ENCODE peak calls at places on chromosomes 1 and 21, in eight cellular contexts. Z, P, F, W, S, C, V and J are unnamed samples.

GRCh38 chr1:206507395-206508129 is at the start of gene RASSF5:
- DNase-seq in S (peak), P (peak), F (peak), W (peak), C (peak), V (peak), Z (peak), J (peak)

GRCh38 chr1:21317035-21317689 is 26.9 kb upstream of the ECE1 start:
- DNase-seq in S (peak), P (no peak), W (no peak), F (no peak), V (peak), C (no peak), Z (peak), J (peak)

GRCh38 chr1:2194898-2195673 is 514 bp upstream of the FAAP20 start:
- DNase-seq in Z (peak), S (peak), P (peak), W (peak), V (peak), C (peak), F (peak), J (peak)

GRCh38 chr1:219086956-219087469 is 86.7 kb upstream of the LYPLAL1 start:
- DNase-seq in Z (no peak), W (no peak), C (no peak), F (no peak), V (no peak), S (no peak), P (no peak), J (no peak)

GRCh38 chr1:25099343-25099951 is 132.9 kb downstream of the SYF2 start:
- DNase-seq in Z (no peak), F (no peak), S (no peak), C (peak), V (peak), W (peak), P (no peak), J (no peak)

GRCh38 chr1:65260851-65261473 is 48.4 kb upstream of the DNAJC6 start:
- DNase-seq in V (no peak), C (no peak), W (no peak), F (peak), Z (no peak), S (no peak), P (no peak), J (peak)

GRCh38 chr1:206674745-206675175 is 9.9 kb upstream of the MAPKAPK2 start:
- DNase-seq in C (no peak), P (no peak), V (peak), Z (peak), W (peak), F (peak), S (peak), J (peak)

GRCh38 chr21:46116846-46117585 is 19.1 kb downstream of the COL6A2 start:
- DNase-seq in V (peak), S (no peak), W (no peak), P (peak), F (no peak), C (no peak), Z (peak), J (peak)

GRCh38 chr1:77832889-77833288 is 53.4 kb downstream of the MIGA1 start:
- DNase-seq in C (no peak), F (no peak), V (peak), Z (no peak), S (no peak), W (no peak), P (no peak), J (peak)

GRCh38 chr1:26820784-26821269 is 5.7 kb upstream of the ZDHHC18 start:
- DNase-seq in V (no peak), F (no peak), C (no peak), W (peak), S (no peak), P (no peak), Z (no peak), J (no peak)

GRCh38 chr1:185996211-185996610 is 262.0 kb downstream of the HMCN1 start:
- DNase-seq in P (no peak), S (no peak), C (no peak), V (peak), Z (peak), F (no peak), W (no peak), J (peak)

GRCh38 chr21:39968010-39968409 is 100.8 kb downstream of the PCP4 start:
- DNase-seq in F (no peak), C (no peak), V (no peak), Z (no peak), W (no peak), P (peak), S (no peak), J (no peak)

GRCh38 chr1:203448521-203449061 is 27.0 kb upstream of the PRELP start:
- DNase-seq in C (no peak), S (no peak), V (peak), Z (peak), F (no peak), W (no peak), P (peak), J (no peak)

GRCh38 chr1:67144696-67145095 is 9.9 kb upstream of the C1orf141 start:
- DNase-seq in S (no peak), P (no peak), F (no peak), C (no peak), Z (no peak), V (no peak), W (no peak), J (no peak)

GRCh38 chr1:35929730-35930592 is 944 bp upstream of the AGO3 start:
- DNase-seq in C (peak), Z (peak), S (peak), P (peak), V (peak), F (no peak), W (peak), J (peak)

GRCh38 chr1:20051218-20051829 is 18.7 kb upstream of the PLA2G5 start:
- DNase-seq in F (no peak), V (no peak), W (no peak), Z (no peak), S (no peak), C (no peak), P (no peak), J (no peak)

GRCh38 chr1:71921935-71922559 is 360.3 kb downstream of the NEGR1 start:
- DNase-seq in C (no peak), Z (no peak), V (no peak), W (no peak), P (no peak), F (no peak), S (no peak), J (no peak)

GRCh38 chr1:8197493-8198282 is 120.2 kb upstream of the SLC45A1 start:
- DNase-seq in C (no peak), Z (peak), S (peak), F (peak), P (no peak), W (no peak), V (peak), J (peak)

GRCh38 chr1:95041491-95042165 is 31.1 kb downstream of the ALG14 start:
- DNase-seq in F (peak), W (peak), P (no peak), V (peak), S (peak), C (no peak), Z (no peak), J (peak)

GRCh38 chr1:17183388-17184160 is 21.4 kb upstream of the PADI1 start:
- DNase-seq in Z (no peak), S (no peak), C (no peak), F (no peak), W (no peak), V (no peak), P (peak), J (no peak)

GRCh38 chr1:11648732-11649158 is 5.5 kb downstream of the FBXO2 start:
- DNase-seq in W (peak), Z (no peak), S (peak), V (peak), P (peak), F (no peak), C (peak), J (no peak)

GRCh38 chr1:155960081-155960745 is 18.1 kb downstream of the ARHGEF2 start:
- DNase-seq in S (no peak), V (no peak), Z (no peak), C (no peak), W (no peak), F (no peak), P (no peak), J (no peak)

GRCh38 chr21:15706686-15707085 is 23.1 kb upstream of the USP25 start:
- DNase-seq in P (peak), V (no peak), C (no peak), Z (no peak), F (peak), W (peak), S (peak), J (peak)

GRCh38 chr1:232773752-232774151 is 31.5 kb upstream of the MAP10 start:
- DNase-seq in P (no peak), S (no peak), W (no peak), V (no peak), F (no peak), Z (no peak), C (no peak), J (no peak)

GRCh38 chr1:47396671-47397196 is 19.4 kb upstream of the FOXE3 start:
- DNase-seq in F (no peak), S (no peak), P (no peak), Z (no peak), W (no peak), C (no peak), V (no peak), J (no peak)

GRCh38 chr1:31501505-31501904 is 74.8 kb upstream of the TINAGL1 start:
- DNase-seq in F (no peak), V (no peak), C (no peak), W (no peak), P (peak), Z (no peak), S (no peak), J (no peak)

GRCh38 chr1:214445846-214446614 is 105.4 kb downstream of the PTPN14 start:
- DNase-seq in V (no peak), P (no peak), S (no peak), C (no peak), F (no peak), Z (no peak), W (no peak), J (peak)

GRCh38 chr1:104648269-104648691 is 898.6 kb downstream of the AMY1C start:
- DNase-seq in Z (no peak), C (no peak), W (no peak), F (peak), S (no peak), V (no peak), P (no peak), J (peak)

GRCh38 chr1:8873506-8874229 is 4.8 kb downstream of the ENO1 start:
- DNase-seq in W (peak), S (peak), C (no peak), Z (peak), F (peak), V (peak), P (peak), J (peak)

GRCh38 chr1:183989078-183989577 is 48.4 kb downstream of the COLGALT2 start:
- DNase-seq in P (no peak), V (peak), W (no peak), S (no peak), C (no peak), Z (no peak), F (no peak), J (peak)

GRCh38 chr1:223022641-223023473 is 120.2 kb downstream of the TLR5 start:
- DNase-seq in S (no peak), Z (no peak), P (peak), C (no peak), V (no peak), F (no peak), W (no peak), J (no peak)

GRCh38 chr1:118396824-118397530 is 211.9 kb upstream of the SPAG17 start:
- DNase-seq in P (no peak), F (no peak), Z (no peak), S (no peak), W (peak), C (no peak), V (peak), J (no peak)

GRCh38 chr1:115679141-115679611 is 37.4 kb downstream of the VANGL1 start:
- DNase-seq in V (peak), F (no peak), C (no peak), S (no peak), Z (peak), P (no peak), W (peak), J (peak)

GRCh38 chr1:203179328-203180009 is 3.8 kb upstream of the MYBPH start:
- DNase-seq in V (no peak), P (no peak), F (no peak), S (no peak), C (no peak), Z (peak), W (no peak), J (no peak)

GRCh38 chr21:43312751-43313169 is 114.2 kb downstream of the SIK1 start:
- DNase-seq in Z (no peak), C (no peak), V (no peak), P (peak), S (peak), W (peak), F (no peak), J (no peak)

GRCh38 chr1:160797861-160798273 is 1.9 kb downstream of the LY9 start:
- DNase-seq in C (no peak), S (peak), Z (no peak), W (peak), P (no peak), V (no peak), F (no peak), J (no peak)

GRCh38 chr1:160799641-160800040 is 3.7 kb downstream of the LY9 start:
- DNase-seq in S (no peak), F (no peak), P (no peak), C (no peak), W (no peak), Z (no peak), V (no peak), J (no peak)

GRCh38 chr1:160798439-160798838 is 2.5 kb downstream of the LY9 start:
- DNase-seq in Z (no peak), C (no peak), S (no peak), F (no peak), V (no peak), P (no peak), W (no peak), J (no peak)

GRCh38 chr1:160795951-160796383 is at the start of gene LY9:
- DNase-seq in V (peak), W (peak), F (no peak), Z (no peak), P (no peak), C (peak), S (peak), J (no peak)

DNA sequence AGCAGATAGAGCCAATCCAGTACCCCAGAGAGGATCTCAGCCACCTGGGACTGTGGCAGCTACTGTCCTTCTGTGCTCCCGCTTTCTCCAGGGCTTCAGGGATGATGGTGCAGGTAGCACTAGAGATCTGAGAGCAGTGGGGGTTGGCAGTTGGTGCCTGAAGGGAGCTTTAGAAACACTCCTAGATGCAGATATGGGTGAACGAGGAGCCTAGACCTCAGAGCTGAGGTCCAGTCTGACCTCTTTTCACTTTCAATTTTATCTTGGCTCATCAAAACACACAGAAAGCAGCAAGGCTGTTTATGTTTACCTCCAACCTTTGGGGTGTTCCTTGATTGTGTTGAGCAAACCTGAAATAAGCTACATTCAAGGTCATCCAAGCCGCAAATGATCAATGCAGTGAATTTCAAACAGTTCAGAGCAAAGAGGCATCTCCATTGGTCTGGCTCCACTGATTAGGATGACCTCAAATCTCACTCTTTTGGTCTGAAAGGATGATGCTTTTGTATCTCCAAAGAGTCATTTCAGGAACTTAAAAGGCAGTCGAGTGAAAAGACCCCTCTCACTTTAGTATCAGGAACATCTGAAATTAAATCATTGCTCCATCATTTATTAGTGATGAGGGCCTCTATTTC is 1.3 kb downstream of the LY9 start:
- DNase-seq in Z (no peak), V (no peak), F (no peak), S (no peak), C (no peak), P (no peak), W (no peak), J (no peak)
- TF ChIP-seq CTCF in Z (no peak), V (no peak), F (no peak), S (no peak), C (no peak), P (no peak), W (no peak), J (no peak)

DNA sequence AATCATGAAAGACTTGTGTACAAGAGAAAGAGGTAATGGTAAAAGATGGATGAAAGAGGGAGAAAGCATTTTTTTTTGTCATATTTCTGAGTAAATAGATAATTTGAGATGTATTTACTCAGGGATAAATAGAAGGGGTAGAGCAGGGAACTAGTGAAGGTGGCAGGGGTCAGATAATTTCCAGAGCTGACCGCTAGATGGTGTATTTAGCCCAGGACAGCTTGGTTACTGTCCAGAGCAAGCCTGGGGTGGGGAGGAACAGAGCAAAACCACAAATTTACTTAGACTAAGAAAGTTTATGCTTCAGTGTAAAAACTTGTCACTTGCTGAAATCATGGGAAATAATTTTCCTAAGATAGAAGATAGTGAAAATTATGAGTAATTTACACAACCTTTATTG is 91.5 kb downstream of the XCL2 start:
- DNase-seq in V (no peak), P (peak), Z (no peak), F (peak), S (no peak), W (no peak), C (no peak), J (no peak)
- TF ChIP-seq CTCF in V (no peak), P (peak), Z (no peak), F (peak), S (no peak), W (no peak), C (no peak), J (no peak)

GRCh38 chr1:243471026-243471685 is 215.3 kb downstream of the SDCCAG8 start:
- DNase-seq in Z (no peak), F (no peak), V (no peak), C (no peak), S (no peak), P (peak), W (no peak), J (peak)

GRCh38 chr1:243474384-243474851 is 218.6 kb downstream of the SDCCAG8 start:
- DNase-seq in F (no peak), P (peak), W (no peak), Z (no peak), C (no peak), S (no peak), V (no peak), J (no peak)

GRCh38 chr1:243473281-243474210 is 217.7 kb downstream of the SDCCAG8 start:
- DNase-seq in P (peak), F (no peak), W (no peak), C (no peak), V (no peak), Z (no peak), S (no peak), J (no peak)

GRCh38 chr1:243471754-243472725 is 216.2 kb downstream of the SDCCAG8 start:
- DNase-seq in C (no peak), S (no peak), Z (no peak), W (peak), P (peak), F (no peak), V (no peak), J (no peak)

GRCh38 chr1:243470492-243470891 is 214.7 kb downstream of the SDCCAG8 start:
- DNase-seq in P (peak), C (no peak), S (no peak), W (no peak), F (no peak), Z (no peak), V (no peak), J (no peak)
- TF ChIP-seq CTCF in P (peak), C (no peak), S (no peak), W (no peak), F (no peak), Z (no peak), V (no peak), J (no peak)

DNA sequence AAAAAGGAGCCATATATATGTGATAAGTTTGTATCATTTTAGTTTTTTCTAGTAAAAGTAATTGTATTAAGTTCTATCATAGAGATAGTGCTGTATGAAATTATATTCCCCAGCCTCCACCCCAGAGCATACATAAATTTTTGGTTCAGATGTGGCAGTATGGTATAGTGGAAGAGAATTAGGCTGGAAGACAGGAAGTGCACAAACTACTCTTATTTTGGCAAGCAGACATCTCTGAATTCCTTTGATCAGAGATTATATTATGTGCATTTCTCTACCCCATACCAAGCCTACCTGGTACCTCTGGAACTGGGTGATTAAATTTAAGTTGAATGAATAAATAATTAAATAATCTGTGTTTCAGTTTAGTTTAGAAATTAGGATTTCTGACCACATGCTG is 55.9 kb downstream of the FNBP1L start:
- DNase-seq in C (no peak), F (no peak), P (no peak), Z (no peak), W (no peak), S (no peak), V (no peak), J (no peak)
- TF ChIP-seq CTCF in C (no peak), F (no peak), P (no peak), Z (no peak), W (no peak), S (no peak), V (no peak), J (no peak)

DNA sequence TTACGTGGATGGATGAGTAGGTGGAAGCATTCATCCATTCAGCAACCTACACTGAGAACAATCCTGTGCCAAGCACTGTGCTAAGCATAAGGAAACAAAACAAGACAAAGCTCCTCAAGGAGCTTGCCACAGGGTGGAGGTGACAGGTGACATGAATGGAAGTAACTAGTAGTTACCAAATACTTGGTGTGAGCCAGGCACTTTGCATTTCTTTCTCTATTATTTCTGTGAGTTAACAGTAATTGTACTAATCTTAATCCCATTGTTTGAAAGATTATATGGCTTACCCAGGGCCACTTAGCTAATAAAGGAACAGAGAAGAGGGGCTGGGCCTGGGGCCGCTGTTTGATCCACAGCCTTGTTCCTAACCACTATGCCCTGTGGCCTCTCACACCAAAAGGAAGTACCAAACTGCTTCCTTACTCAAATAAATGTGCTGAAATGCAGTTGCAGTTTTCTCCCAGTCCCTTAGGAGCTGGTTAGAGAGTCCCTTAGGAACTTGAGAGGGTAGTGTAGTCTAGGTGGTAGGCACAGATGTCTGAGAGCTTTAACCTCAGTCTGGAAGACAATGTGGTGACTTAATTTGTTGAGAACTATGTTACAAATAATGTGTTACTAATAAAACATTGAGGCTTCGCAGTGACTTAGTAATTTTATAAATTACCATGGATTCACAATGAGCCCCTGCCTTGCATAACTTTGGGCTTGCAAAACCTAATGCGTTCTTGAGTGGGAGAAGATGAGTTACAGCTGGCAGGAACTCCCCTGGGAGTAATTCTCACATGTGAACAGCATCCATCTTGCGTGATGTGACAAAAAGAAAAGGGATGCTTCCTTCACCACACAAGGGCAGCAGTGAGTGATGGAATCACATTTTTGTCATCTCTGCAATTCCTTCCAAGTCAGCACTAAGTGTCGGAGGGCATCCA is 69.8 kb downstream of the MPZL1 start:
- DNase-seq in F (peak), W (peak), Z (no peak), P (peak), V (peak), S (peak), C (no peak), J (peak)
- TF ChIP-seq CTCF in F (no peak), W (no peak), Z (no peak), P (no peak), V (no peak), S (no peak), C (no peak), J (no peak)